ENCODE peak calls at places on chromosome 9, in eight cellular contexts. F is spleen, D is RCC 7860, P is kidney epithelial cell, R is LoVo, C is posterior cingulate gyrus, J is iPS-NIHi11, Q is GM18507. G is an unnamed sample.

GRCh38 chr9:24071736-24072135 is 245.7 kb upstream of the ELAVL2 start:
- DNase-seq in F (no peak), D (no peak), P (no peak), R (no peak), C (no peak), J (no peak), Q (no peak), G (no peak)

GRCh38 chr9:16986441-16987387 is 116.2 kb upstream of the BNC2 start:
- DNase-seq in F (no peak), D (no peak), P (no peak), R (no peak), C (no peak), J (no peak), Q (no peak), G (no peak)

GRCh38 chr9:14362175-14362574 is 48.2 kb upstream of the NFIB start:
- DNase-seq in F (no peak), D (no peak), P (no peak), R (no peak), C (no peak), J (no peak), Q (no peak), G (no peak)

GRCh38 chr9:36584626-36585460 is 12.1 kb downstream of the MELK start:
- DNase-seq in F (no peak), D (peak), P (no peak), R (peak), C (no peak), J (no peak), Q (no peak), G (no peak)

GRCh38 chr9:84754461-84754860 is 84.9 kb downstream of the NTRK2 start:
- DNase-seq in F (no peak), D (no peak), P (no peak), R (no peak), C (no peak), J (no peak), Q (no peak), G (no peak)

GRCh38 chr9:132409828-132410528 is at the start of gene CFAP77:
- DNase-seq in F (peak), D (no peak), P (no peak), R (no peak), C (no peak), J (peak), Q (no peak), G (peak)

GRCh38 chr9:72444436-72444835 is 77.0 kb upstream of the TMC1 start:
- DNase-seq in F (no peak), D (no peak), P (no peak), R (no peak), C (no peak), J (no peak), Q (no peak), G (no peak)

GRCh38 chr9:115106001-115106400 is 12.0 kb downstream of the TNC start:
- DNase-seq in F (no peak), D (no peak), P (no peak), R (no peak), C (no peak), J (no peak), Q (no peak), G (no peak)

GRCh38 chr9:113223963-113224362 is 2.6 kb downstream of the SLC31A1 start:
- DNase-seq in F (no peak), D (no peak), P (no peak), R (no peak), C (no peak), J (no peak), Q (no peak), G (no peak)

GRCh38 chr9:120394058-120394669 is 185.8 kb downstream of the CDK5RAP2 start:
- DNase-seq in F (no peak), D (peak), P (peak), R (no peak), C (no peak), J (no peak), Q (no peak), G (no peak)

GRCh38 chr9:137550958-137551655 is 572 bp upstream of the MRPL41 start:
- DNase-seq in F (peak), D (peak), P (no peak), R (peak), C (no peak), J (peak), Q (no peak), G (no peak)

GRCh38 chr9:12955510-12956163 is 180.8 kb downstream of the LURAP1L start:
- DNase-seq in F (no peak), D (no peak), P (no peak), R (no peak), C (no peak), J (no peak), Q (no peak), G (peak)

GRCh38 chr9:98873535-98874432 is 66.3 kb downstream of the GALNT12 start:
- DNase-seq in F (no peak), D (peak), P (no peak), R (no peak), C (no peak), J (no peak), Q (no peak), G (no peak)

GRCh38 chr9:4530375-4530774 is 40.1 kb downstream of the SLC1A1 start:
- DNase-seq in F (no peak), D (no peak), P (no peak), R (no peak), C (no peak), J (no peak), Q (peak), G (no peak)

GRCh38 chr9:23683021-23683431 is 143.0 kb downstream of the ELAVL2 start:
- DNase-seq in F (no peak), D (no peak), P (peak), R (no peak), C (peak), J (no peak), Q (no peak), G (no peak)

GRCh38 chr9:120366646-120367019 is 213.3 kb downstream of the CDK5RAP2 start:
- DNase-seq in F (no peak), D (peak), P (peak), R (peak), C (no peak), J (peak), Q (no peak), G (no peak)

G was measured in ecto neural progenitor cell.